ENCODE peak calls at places on chromosomes 11 and 22, in ten cellular contexts. G is spleen, M is adrenal gland, N is A549, X is stomach, S is NB4, T is Peyer's patch, K is HCT116, P is endothelial cell of umbilical vein, W is IMR-90. O is an unnamed sample.

GRCh38 chr11:17351510-17352176 is at the start of gene NCR3LG1:
- DNase-seq in G (peak), M (peak), N (peak), X (peak), S (peak), T (peak), K (no peak), P (peak), W (peak), O (no peak)

GRCh38 chr11:15819679-15820286 is 536.6 kb downstream of the SOX6 start:
- DNase-seq in G (peak), M (peak), N (peak), X (peak), S (peak), T (peak), K (peak), P (peak), W (peak), O (peak)

GRCh38 chr11:14980854-14981253 is 8.7 kb upstream of the CALCA start:
- DNase-seq in G (no peak), M (no peak), N (peak), X (no peak), S (no peak), T (no peak), K (no peak), P (no peak), W (peak), O (peak)

GRCh38 chr11:68810164-68810563 is 31.6 kb downstream of the CPT1A start:
- DNase-seq in G (no peak), M (peak), N (no peak), X (peak), S (no peak), T (no peak), K (no peak), P (no peak), W (no peak), O (no peak)

GRCh38 chr22:17043521-17043920 is 35.5 kb upstream of the GAB4 start:
- DNase-seq in G (no peak), M (no peak), N (no peak), X (no peak), S (no peak), T (no peak), K (no peak), P (no peak), W (no peak), O (no peak)

GRCh38 chr11:10770626-10771254 is 19.7 kb downstream of the CTR9 start:
- DNase-seq in G (no peak), M (peak), N (peak), X (peak), S (peak), T (no peak), K (peak), P (peak), W (peak), O (no peak)

GRCh38 chr11:100861221-100861620 is 174.1 kb downstream of the ARHGAP42 start:
- DNase-seq in G (no peak), M (no peak), N (peak), X (peak), S (no peak), T (no peak), K (no peak), P (no peak), W (no peak), O (no peak)

GRCh38 chr11:12017243-12017678 is 8.8 kb upstream of the DKK3 start:
- DNase-seq in G (no peak), M (no peak), N (no peak), X (no peak), S (no peak), T (no peak), K (no peak), P (peak), W (peak), O (no peak)

GRCh38 chr11:12449961-12450715 is 72.8 kb downstream of the PARVA start:
- DNase-seq in G (no peak), M (no peak), N (peak), X (no peak), S (no peak), T (no peak), K (peak), P (no peak), W (peak), O (no peak)

GRCh38 chr11:10263929-10264328 is 30.1 kb downstream of the SBF2 start:
- DNase-seq in G (no peak), M (no peak), N (no peak), X (no peak), S (no peak), T (no peak), K (no peak), P (no peak), W (peak), O (peak)

GRCh38 chr11:61728940-61729219 is 23.6 kb upstream of the MYRF start:
- DNase-seq in G (no peak), M (no peak), N (peak), X (no peak), S (peak), T (no peak), K (peak), P (no peak), W (peak), O (peak)

GRCh38 chr11:13149991-13150390 is 127.6 kb upstream of the BMAL1 start:
- DNase-seq in G (no peak), M (no peak), N (no peak), X (no peak), S (no peak), T (no peak), K (no peak), P (no peak), W (no peak), O (no peak)

GRCh38 chr11:89633125-89633695 is 76.9 kb upstream of the TRIM77 start:
- DNase-seq in G (no peak), M (no peak), N (no peak), X (no peak), S (no peak), T (no peak), K (no peak), P (no peak), W (no peak), O (no peak)

GRCh38 chr22:46063861-46064235 is 86.5 kb upstream of the PPARA start:
- DNase-seq in G (peak), M (no peak), N (no peak), X (peak), S (no peak), T (peak), K (no peak), P (no peak), W (no peak), O (no peak)

GRCh38 chr11:67504023-67504949 is 877 bp downstream of the PITPNM1 start:
- DNase-seq in G (peak), M (no peak), N (no peak), X (no peak), S (peak), T (peak), K (no peak), P (peak), W (no peak), O (peak)

GRCh38 chr11:74487875-74488274 is 5.6 kb downstream of the LIPT2 start:
- DNase-seq in G (no peak), M (no peak), N (peak), X (no peak), S (peak), T (no peak), K (peak), P (no peak), W (no peak), O (no peak)

GRCh38 chr11:112025682-112026081 is 474 bp downstream of the DLAT start:
- DNase-seq in G (no peak), M (no peak), N (peak), X (no peak), S (peak), T (no peak), K (no peak), P (peak), W (peak), O (no peak)

GRCh38 chr11:122268601-122269130 is 152.7 kb upstream of the BLID start:
- DNase-seq in G (no peak), M (no peak), N (no peak), X (no peak), S (no peak), T (no peak), K (no peak), P (no peak), W (no peak), O (no peak)

GRCh38 chr11:131246156-131246555 is 124.3 kb upstream of the NTM start:
- DNase-seq in G (no peak), M (no peak), N (no peak), X (no peak), S (no peak), T (no peak), K (no peak), P (no peak), W (no peak), O (no peak)

GRCh38 chr11:104259121-104259610 is 95.2 kb upstream of the PDGFD start:
- DNase-seq in G (no peak), M (no peak), N (no peak), X (no peak), S (no peak), T (no peak), K (no peak), P (no peak), W (no peak), O (no peak)

GRCh38 chr11:8333431-8334401 is 70.0 kb upstream of the LMO1 start:
- DNase-seq in G (no peak), M (no peak), N (peak), X (no peak), S (peak), T (no peak), K (no peak), P (no peak), W (no peak), O (peak)

GRCh38 chr11:128772814-128773213 is 78.9 kb downstream of the FLI1 start:
- DNase-seq in G (peak), M (peak), N (no peak), X (peak), S (no peak), T (no peak), K (no peak), P (peak), W (no peak), O (no peak)

GRCh38 chr11:46565248-46565835 is 28.5 kb downstream of the AMBRA1 start:
- DNase-seq in G (no peak), M (no peak), N (no peak), X (no peak), S (no peak), T (no peak), K (no peak), P (no peak), W (no peak), O (no peak)

GRCh38 chr11:40679276-40679675 is 780.2 kb downstream of the LRRC4C start:
- DNase-seq in G (no peak), M (no peak), N (no peak), X (no peak), S (no peak), T (no peak), K (no peak), P (no peak), W (no peak), O (no peak)

GRCh38 chr22:35766654-35767580 is 49.2 kb downstream of the APOL5 start:
- DNase-seq in G (no peak), M (no peak), N (no peak), X (no peak), S (no peak), T (no peak), K (no peak), P (peak), W (no peak), O (no peak)

GRCh38 chr11:102576350-102576749 is 45.8 kb upstream of the MMP7 start:
- DNase-seq in G (no peak), M (no peak), N (no peak), X (no peak), S (no peak), T (no peak), K (no peak), P (no peak), W (no peak), O (no peak)

GRCh38 chr22:26174280-26174679 is 5.0 kb downstream of the SEZ6L start:
- DNase-seq in G (no peak), M (no peak), N (peak), X (no peak), S (peak), T (no peak), K (no peak), P (no peak), W (no peak), O (no peak)

GRCh38 chr11:2883717-2884423 is 1.7 kb downstream of the CDKN1C start:
- DNase-seq in G (no peak), M (no peak), N (no peak), X (no peak), S (no peak), T (no peak), K (no peak), P (peak), W (no peak), O (no peak)

GRCh38 chr22:49531533-49531895 is 296.2 kb downstream of the BRD1 start:
- DNase-seq in G (peak), M (no peak), N (no peak), X (no peak), S (no peak), T (no peak), K (no peak), P (no peak), W (no peak), O (no peak)

GRCh38 chr22:40183029-40183581 is 5.4 kb downstream of the TNRC6B start:
- DNase-seq in G (no peak), M (no peak), N (no peak), X (no peak), S (peak), T (no peak), K (no peak), P (peak), W (peak), O (peak)

GRCh38 chr11:19962795-19963163 is 197.5 kb downstream of the DBX1 start:
- DNase-seq in G (no peak), M (no peak), N (no peak), X (no peak), S (no peak), T (no peak), K (no peak), P (no peak), W (peak), O (no peak)

GRCh38 chr11:128715691-128716153 is 21.9 kb downstream of the FLI1 start:
- DNase-seq in G (no peak), M (no peak), N (no peak), X (no peak), S (peak), T (no peak), K (no peak), P (peak), W (peak), O (no peak)

GRCh38 chr22:21690401-21690801 is 24.6 kb downstream of the PPIL2 start:
- DNase-seq in G (no peak), M (no peak), N (no peak), X (no peak), S (no peak), T (no peak), K (no peak), P (no peak), W (no peak), O (no peak)

GRCh38 chr11:131217313-131218297 is 152.8 kb upstream of the NTM start:
- DNase-seq in G (no peak), M (no peak), N (peak), X (no peak), S (peak), T (no peak), K (no peak), P (no peak), W (peak), O (no peak)

GRCh38 chr11:28231475-28231874 is 123.3 kb downstream of the METTL15 start:
- DNase-seq in G (no peak), M (no peak), N (peak), X (no peak), S (no peak), T (no peak), K (no peak), P (no peak), W (peak), O (no peak)

GRCh38 chr11:44626645-44627044 is 61.2 kb downstream of the CD82 start:
- DNase-seq in G (no peak), M (no peak), N (no peak), X (no peak), S (no peak), T (no peak), K (no peak), P (no peak), W (no peak), O (no peak)

GRCh38 chr11:103897156-103897555 is 139.3 kb upstream of the DDI1 start:
- DNase-seq in G (no peak), M (no peak), N (no peak), X (no peak), S (no peak), T (no peak), K (no peak), P (peak), W (peak), O (no peak)

GRCh38 chr11:1256257-1257045 is 33.6 kb downstream of the MUC5B start:
- DNase-seq in G (no peak), M (no peak), N (no peak), X (no peak), S (no peak), T (no peak), K (no peak), P (no peak), W (no peak), O (no peak)
- TF ChIP-seq POLR2A in G (no peak), M (no peak), N (no peak), X (no peak), S (no peak), T (no peak), K (no peak), P (no peak), W (no peak), O (no peak)

GRCh38 chr22:23282089-23282501 is 101.8 kb downstream of the BCR start:
- DNase-seq in G (no peak), M (peak), N (peak), X (peak), S (no peak), T (peak), K (peak), P (peak), W (peak), O (peak)
- TF ChIP-seq POLR2A in G (no peak), M (no peak), N (no peak), X (no peak), S (no peak), T (no peak), K (no peak), P (peak), W (no peak), O (no peak)

GRCh38 chr22:19037282-19038163 is 84.7 kb downstream of the DGCR2 start:
- DNase-seq in G (no peak), M (no peak), N (no peak), X (no peak), S (no peak), T (no peak), K (no peak), P (no peak), W (no peak), O (no peak)

GRCh38 chr22:19036229-19036522 is 86.0 kb downstream of the DGCR2 start:
- DNase-seq in G (no peak), M (no peak), N (no peak), X (no peak), S (no peak), T (no peak), K (no peak), P (no peak), W (no peak), O (no peak)

GRCh38 chr22:19038164-19038546 is 84.1 kb downstream of the DGCR2 start:
- DNase-seq in G (peak), M (no peak), N (no peak), X (no peak), S (no peak), T (no peak), K (no peak), P (no peak), W (no peak), O (no peak)

GRCh38 chr22:19036523-19037273 is 85.5 kb downstream of the DGCR2 start:
- DNase-seq in G (no peak), M (no peak), N (peak), X (no peak), S (peak), T (no peak), K (no peak), P (no peak), W (peak), O (no peak)

GRCh38 chr22:19035474-19036228 is 86.6 kb downstream of the DGCR2 start:
- DNase-seq in G (no peak), M (peak), N (peak), X (peak), S (peak), T (no peak), K (no peak), P (no peak), W (no peak), O (no peak)
- TF ChIP-seq POLR2A in G (no peak), M (no peak), N (no peak), X (no peak), S (no peak), T (no peak), K (no peak), P (no peak), W (no peak), O (no peak)

GRCh38 chr11:120613264-120614226 is 102.0 kb downstream of the GRIK4 start:
- DNase-seq in G (no peak), M (no peak), N (no peak), X (no peak), S (no peak), T (no peak), K (no peak), P (no peak), W (no peak), O (no peak)
- TF ChIP-seq POLR2A in G (no peak), M (no peak), N (no peak), X (no peak), S (no peak), T (no peak), K (no peak), P (no peak), W (no peak), O (no peak)

GRCh38 chr11:75810637-75811383 is 4.2 kb upstream of the UVRAG start:
- DNase-seq in G (no peak), M (peak), N (no peak), X (no peak), S (peak), T (no peak), K (no peak), P (no peak), W (no peak), O (no peak)
- TF ChIP-seq POLR2A in G (no peak), M (no peak), N (no peak), X (no peak), S (no peak), T (no peak), K (no peak), P (no peak), W (no peak), O (no peak)

GRCh38 chr11:18765554-18765953 is 26.0 kb downstream of the PTPN5 start:
- DNase-seq in G (peak), M (no peak), N (no peak), X (no peak), S (peak), T (no peak), K (no peak), P (no peak), W (peak), O (no peak)

GRCh38 chr11:18766015-18766414 is 25.6 kb downstream of the PTPN5 start:
- DNase-seq in G (no peak), M (no peak), N (no peak), X (no peak), S (no peak), T (no peak), K (no peak), P (no peak), W (no peak), O (no peak)

GRCh38 chr11:18769802-18770456 is 21.7 kb downstream of the PTPN5 start:
- DNase-seq in G (peak), M (no peak), N (no peak), X (no peak), S (no peak), T (no peak), K (no peak), P (no peak), W (no peak), O (no peak)

GRCh38 chr11:18770479-18771125 is 21.0 kb downstream of the PTPN5 start:
- DNase-seq in G (peak), M (no peak), N (no peak), X (no peak), S (no peak), T (no peak), K (no peak), P (no peak), W (no peak), O (no peak)

DNA sequence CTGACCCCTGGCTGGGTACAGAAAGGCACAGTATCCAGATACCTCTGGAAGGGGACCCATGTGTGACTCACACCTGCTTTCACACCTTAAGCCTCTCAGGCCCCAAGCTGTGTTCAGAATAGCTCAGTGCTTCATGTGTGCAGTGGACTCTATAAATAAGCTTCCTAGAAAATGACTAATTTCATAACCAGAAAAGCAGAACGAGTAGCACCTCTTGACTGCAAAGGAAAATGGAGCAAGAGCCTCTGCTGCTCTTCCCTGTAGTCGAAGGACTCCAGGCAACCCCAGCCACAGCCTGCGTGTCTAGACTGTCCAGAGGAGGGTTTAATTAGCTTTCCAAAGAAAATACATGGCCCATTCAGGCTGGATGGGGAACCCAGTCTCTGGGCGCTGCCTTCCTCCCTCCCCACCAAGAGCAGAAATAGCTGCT is 23.1 kb downstream of the PTPN5 start:
- DNase-seq in G (peak), M (no peak), N (no peak), X (no peak), S (no peak), T (no peak), K (no peak), P (no peak), W (no peak), O (no peak)
- TF ChIP-seq POLR2A in G (no peak), M (no peak), N (no peak), X (no peak), S (no peak), T (no peak), K (no peak), P (no peak), W (no peak), O (no peak)

GRCh38 chr11:6433998-6434650 is 6.7 kb downstream of the HPX start:
- DNase-seq in G (no peak), M (no peak), N (no peak), X (no peak), S (no peak), T (no peak), K (no peak), P (no peak), W (no peak), O (no peak)
- TF ChIP-seq POLR2A in G (no peak), M (no peak), N (no peak), X (no peak), S (no peak), T (no peak), K (no peak), P (no peak), W (no peak), O (no peak)

O was measured in H54.